ENCODE peak calls at places on chromosomes 13 and 19, in six cellular contexts. T is transverse colon, W is sigmoid colon, L is A549, N is tibial nerve, A is HepG2. J is an unnamed sample.

GRCh38 chr19:28067882-28068281 is 1145.1 kb downstream of the UQCRFS1 start:
- DNase-seq in N (no peak), W (no peak), A (no peak), L (no peak), T (no peak), J (no peak)

GRCh38 chr19:32373614-32374295 is 28.3 kb downstream of the ZNF507 start:
- DNase-seq in A (peak), T (peak), L (peak), N (no peak), W (no peak), J (no peak)

GRCh38 chr19:38401148-38401547 is 1.7 kb upstream of the FAM98C start:
- DNase-seq in A (peak), T (no peak), W (no peak), N (no peak), L (peak), J (no peak)

GRCh38 chr19:46404039-46404883 is 9.1 kb downstream of the CCDC8 start:
- DNase-seq in L (peak), N (no peak), A (peak), W (peak), T (peak), J (no peak)

GRCh38 chr19:2983351-2984195 is 6.2 kb downstream of the TLE6 start:
- DNase-seq in A (no peak), L (no peak), W (peak), T (peak), N (peak), J (no peak)

GRCh38 chr19:12202250-12202649 is 39.4 kb downstream of the ZNF136 start:
- DNase-seq in T (peak), L (no peak), N (no peak), W (no peak), A (peak), J (no peak)

GRCh38 chr13:43787998-43788397 is 1.2 kb upstream of the ENOX1 start:
- DNase-seq in A (no peak), W (no peak), L (peak), N (no peak), T (no peak), J (no peak)

GRCh38 chr19:19403373-19403901 is 2.0 kb upstream of the GATAD2A start:
- DNase-seq in W (no peak), A (no peak), L (no peak), T (no peak), N (no peak), J (no peak)

GRCh38 chr19:36258028-36258875 is 43.3 kb downstream of the ZNF146 start:
- DNase-seq in A (no peak), N (no peak), T (no peak), W (no peak), L (no peak), J (no peak)

GRCh38 chr19:9323557-9323918 is 441 bp upstream of the ZNF559 start:
- DNase-seq in T (peak), L (peak), W (peak), A (peak), N (peak), J (peak)

GRCh38 chr19:5338661-5339469 is 1.7 kb downstream of the PTPRS start:
- DNase-seq in N (no peak), W (no peak), A (no peak), T (no peak), L (no peak), J (no peak)

GRCh38 chr13:76845865-76846264 is 40.3 kb downstream of the KCTD12 start:
- DNase-seq in T (no peak), N (no peak), A (no peak), L (no peak), W (no peak), J (no peak)

GRCh38 chr19:33236696-33237390 is 11.2 kb upstream of the SLC7A10 start:
- DNase-seq in T (no peak), W (no peak), N (no peak), A (no peak), L (no peak), J (no peak)

GRCh38 chr19:49469828-49470614 is 4.0 kb upstream of the FLT3LG start:
- DNase-seq in A (no peak), T (peak), L (peak), W (no peak), N (no peak), J (no peak)

GRCh38 chr13:100836696-100837095 is 162.1 kb upstream of the TMTC4 start:
- DNase-seq in T (no peak), W (no peak), N (no peak), A (no peak), L (no peak), J (no peak)

GRCh38 chr19:4976412-4977298 is 7.7 kb downstream of the KDM4B start:
- DNase-seq in W (peak), L (peak), A (peak), T (peak), N (peak), J (peak)

GRCh38 chr19:30064021-30064699 is 122.1 kb downstream of the URI1 start:
- DNase-seq in T (peak), L (no peak), W (peak), N (no peak), A (no peak), J (no peak)

GRCh38 chr19:28710278-28710677 is 502.7 kb downstream of the UQCRFS1 start:
- DNase-seq in W (no peak), T (no peak), L (peak), A (peak), N (no peak), J (no peak)

GRCh38 chr19:42531313-42531712 is 3.0 kb upstream of the CEACAM1 start:
- DNase-seq in L (no peak), W (peak), N (no peak), A (no peak), T (no peak), J (no peak)

GRCh38 chr19:1471514-1472107 is 7.4 kb downstream of the C19orf25 start:
- DNase-seq in N (no peak), W (no peak), T (no peak), A (no peak), L (no peak), J (no peak)

GRCh38 chr13:74651121-74651520 is 516.9 kb upstream of the KLF12 start:
- DNase-seq in A (no peak), T (no peak), L (no peak), N (no peak), W (no peak), J (no peak)

GRCh38 chr13:33764716-33765115 is 53.2 kb upstream of the RFC3 start:
- DNase-seq in W (no peak), A (no peak), L (no peak), N (no peak), T (peak), J (no peak)

GRCh38 chr19:50026550-50026906 is 723 bp downstream of the ZNF473 start:
- DNase-seq in T (no peak), W (no peak), A (no peak), L (no peak), N (no peak), J (no peak)

GRCh38 chr19:347946-348861 is 3.6 kb upstream of the MIER2 start:
- DNase-seq in A (peak), W (peak), T (no peak), L (no peak), N (no peak), J (no peak)

GRCh38 chr19:1748115-1748702 is 5.1 kb upstream of the ONECUT3 start:
- DNase-seq in T (peak), N (no peak), W (no peak), A (no peak), L (peak), J (no peak)

GRCh38 chr13:114059946-114060860 is 72.2 kb downstream of the RASA3 start:
- DNase-seq in T (no peak), L (no peak), A (no peak), W (no peak), N (no peak), J (peak)

GRCh38 chr19:13033819-13034611 is 38.7 kb downstream of the NFIX start:
- DNase-seq in A (peak), W (peak), T (peak), N (no peak), L (peak), J (no peak)

GRCh38 chr19:4582980-4583842 is 23.7 kb upstream of the SEMA6B start:
- DNase-seq in L (no peak), A (peak), W (no peak), N (no peak), T (no peak), J (no peak)

GRCh38 chr19:48501446-48501960 is 10.1 kb downstream of the LMTK3 start:
- DNase-seq in L (no peak), W (no peak), A (peak), N (no peak), T (peak), J (no peak)

GRCh38 chr19:3683405-3683865 is 16.8 kb downstream of the PIP5K1C start:
- DNase-seq in N (no peak), T (no peak), A (no peak), L (no peak), W (no peak), J (no peak)

GRCh38 chr19:58181902-58182576 is 822 bp upstream of the ZNF274 start:
- DNase-seq in N (no peak), W (no peak), A (peak), L (peak), T (peak), J (no peak)

GRCh38 chr19:13381827-13382632 is 124.2 kb downstream of the CACNA1A start:
- DNase-seq in L (no peak), N (no peak), A (no peak), W (no peak), T (no peak), J (no peak)

GRCh38 chr13:99072941-99073340 is 95.1 kb upstream of the DOCK9 start:
- DNase-seq in A (no peak), T (no peak), N (no peak), W (no peak), L (no peak), J (no peak)

DNA sequence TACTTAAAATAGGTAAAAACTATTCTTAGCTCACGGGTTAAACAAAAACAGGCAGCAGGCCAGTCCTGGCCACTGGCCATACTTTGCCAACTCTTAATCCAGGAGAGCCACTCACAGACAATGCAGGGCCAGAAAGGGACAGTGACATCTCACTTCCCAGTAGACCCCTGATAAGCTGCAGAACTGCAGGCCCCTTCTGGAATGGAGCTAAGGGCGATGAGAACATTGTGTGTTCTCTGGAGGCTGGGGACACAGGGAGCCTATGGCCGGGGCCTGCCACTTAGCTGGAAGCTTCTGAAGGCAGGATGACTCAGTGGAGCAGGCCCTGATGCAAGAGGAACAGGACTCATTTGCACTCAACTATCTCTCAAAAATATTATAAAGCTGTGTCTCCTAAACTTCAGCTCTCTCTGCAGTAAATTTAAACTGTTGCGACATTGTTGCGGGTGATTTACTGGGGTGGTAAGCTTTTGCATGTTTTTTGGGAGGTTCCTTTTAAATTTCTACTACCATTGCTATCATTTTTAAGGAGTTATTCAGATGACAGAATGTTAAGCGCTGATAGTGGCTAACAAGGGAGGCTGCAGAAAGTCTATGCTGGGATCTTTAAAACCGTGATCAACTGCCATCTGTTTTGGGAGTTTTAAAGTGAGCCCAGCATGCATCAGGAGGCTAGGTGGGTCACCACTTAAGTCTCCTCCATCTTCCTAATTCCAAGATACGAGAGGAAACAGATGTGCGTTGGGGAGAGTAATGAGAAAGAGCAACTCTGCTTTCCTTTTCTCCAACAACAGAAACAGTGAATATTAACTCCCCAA is 33.2 kb upstream of the KATNAL1 start:
- DNase-seq in T (peak), L (no peak), N (no peak), W (peak), A (no peak), J (no peak)
- TF ChIP-seq EP300 in T (no peak), L (no peak), N (no peak), W (no peak), A (no peak), J (no peak)

GRCh38 chr13:27599845-27600553 is 20.3 kb downstream of the LNX2 start:
- DNase-seq in A (peak), L (peak), T (no peak), W (no peak), N (no peak), J (no peak)
- TF ChIP-seq POLR2A in A (no peak), L (no peak), T (no peak), W (no peak), N (no peak), J (no peak)

GRCh38 chr13:96218475-96218874 is 128.6 kb downstream of the HS6ST3 start:
- DNase-seq in T (no peak), L (no peak), W (no peak), N (no peak), A (no peak), J (no peak)
- TF ChIP-seq EP300 in T (no peak), L (no peak), W (no peak), N (no peak), A (no peak), J (no peak)

DNA sequence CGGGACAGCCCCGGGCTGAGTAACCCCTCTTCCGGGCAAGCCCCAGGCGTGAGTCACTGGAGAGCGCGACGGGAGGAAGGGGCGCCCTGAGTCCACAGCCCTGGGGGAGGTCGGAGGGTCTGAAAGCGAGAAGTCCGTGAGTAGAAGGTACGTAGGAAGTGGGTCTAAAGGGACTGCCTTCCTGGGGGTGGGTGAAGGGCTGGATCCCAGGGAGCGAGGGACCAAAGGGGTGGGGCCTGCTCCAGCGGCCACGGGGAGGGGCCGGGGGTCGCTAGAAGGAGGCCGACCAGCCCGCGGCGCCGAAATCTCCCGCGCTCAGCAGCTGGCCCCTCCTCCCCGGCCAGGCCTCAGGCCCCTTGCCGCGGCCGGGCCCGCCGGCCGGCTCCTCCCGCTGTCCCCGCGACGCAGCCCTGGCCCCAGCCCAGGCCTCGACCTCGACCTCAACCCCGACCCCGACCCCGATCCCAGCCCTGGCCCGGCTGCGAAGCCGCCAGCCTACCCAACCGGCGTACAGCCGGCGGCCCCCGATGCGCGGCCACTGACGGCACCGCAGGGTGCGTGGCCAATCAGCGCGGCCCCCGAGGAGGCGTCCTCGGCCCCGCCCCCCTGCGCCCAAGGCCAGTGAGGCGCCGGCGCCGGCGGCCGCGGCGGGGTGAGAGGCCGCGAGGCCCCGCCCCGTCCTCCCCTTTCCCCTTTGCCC is 22.5 kb downstream of the IPO5 start:
- DNase-seq in T (peak), W (peak), A (peak), N (peak), L (peak), J (peak)
- TF ChIP-seq POLR2A in T (peak), W (no peak), A (peak), N (peak), L (peak), J (peak)

DNA sequence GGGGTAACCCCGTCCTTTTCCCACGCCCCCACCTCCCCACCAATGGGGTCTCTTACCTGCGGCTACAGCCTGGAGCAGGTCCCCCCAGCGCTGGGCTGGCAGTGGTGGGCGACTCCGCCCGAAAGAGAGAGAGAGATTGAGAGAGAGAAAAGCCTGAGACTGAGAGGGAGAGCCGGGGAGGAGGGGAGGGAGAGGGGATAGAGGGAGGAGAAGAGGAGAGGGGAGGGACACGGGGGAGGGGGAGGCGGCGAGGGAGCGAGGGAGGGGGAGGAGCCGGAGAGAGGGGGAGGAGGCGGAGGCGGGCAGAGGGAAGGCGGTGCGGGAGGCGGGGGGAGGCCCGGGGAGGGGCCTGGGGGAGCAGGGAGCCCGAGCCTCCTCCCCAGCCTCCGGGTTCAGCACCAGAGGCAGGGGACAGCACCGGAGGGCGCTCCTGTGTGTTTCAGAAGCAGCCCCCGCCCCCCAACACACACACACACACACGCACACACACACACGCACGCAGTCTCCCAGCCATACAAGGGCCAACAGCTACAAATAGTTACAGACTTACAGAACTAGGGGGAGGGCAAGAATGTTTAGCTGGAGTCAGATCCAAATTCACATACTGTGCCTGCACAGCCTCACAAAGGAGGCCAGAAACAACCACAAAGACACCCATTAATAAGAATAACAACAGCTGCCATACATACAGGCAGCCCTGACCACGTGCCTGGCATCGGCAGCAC is at the start of gene SLC8A2:
- DNase-seq in T (peak), A (peak), L (peak), W (peak), N (no peak), J (no peak)
- TF ChIP-seq EP300 in T (no peak), A (no peak), L (no peak), W (no peak), N (no peak), J (no peak)

GRCh38 chr13:80338781-80339577 is 1.9 kb downstream of the SPRY2 start:
- DNase-seq in L (peak), A (peak), N (peak), T (peak), W (peak), J (peak)
- TF ChIP-seq POLR2A in L (no peak), A (no peak), N (peak), T (no peak), W (no peak), J (no peak)

DNA sequence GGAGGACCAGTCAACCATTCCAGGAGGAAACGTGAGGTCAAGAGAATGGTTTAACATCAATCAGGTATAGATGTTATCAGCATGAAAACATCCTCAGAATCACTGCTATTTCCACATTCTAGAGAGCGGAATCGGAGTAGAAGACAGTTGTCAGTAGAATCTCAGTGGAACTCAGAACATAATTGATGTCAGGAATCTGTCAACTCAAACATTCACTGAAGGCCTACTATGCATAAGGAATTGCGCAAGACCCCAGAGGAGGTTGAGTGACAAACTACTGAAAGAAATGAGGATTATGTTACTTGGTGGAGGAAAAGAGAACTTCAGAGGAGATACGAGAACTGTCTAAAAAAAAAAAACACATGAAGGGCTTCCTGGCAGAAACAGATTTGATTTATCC is 97.8 kb downstream of the LHFPL6 start:
- DNase-seq in W (no peak), L (no peak), T (no peak), A (no peak), N (no peak), J (no peak)
- TF ChIP-seq EP300 in W (no peak), L (no peak), T (no peak), A (no peak), N (no peak), J (no peak)

DNA sequence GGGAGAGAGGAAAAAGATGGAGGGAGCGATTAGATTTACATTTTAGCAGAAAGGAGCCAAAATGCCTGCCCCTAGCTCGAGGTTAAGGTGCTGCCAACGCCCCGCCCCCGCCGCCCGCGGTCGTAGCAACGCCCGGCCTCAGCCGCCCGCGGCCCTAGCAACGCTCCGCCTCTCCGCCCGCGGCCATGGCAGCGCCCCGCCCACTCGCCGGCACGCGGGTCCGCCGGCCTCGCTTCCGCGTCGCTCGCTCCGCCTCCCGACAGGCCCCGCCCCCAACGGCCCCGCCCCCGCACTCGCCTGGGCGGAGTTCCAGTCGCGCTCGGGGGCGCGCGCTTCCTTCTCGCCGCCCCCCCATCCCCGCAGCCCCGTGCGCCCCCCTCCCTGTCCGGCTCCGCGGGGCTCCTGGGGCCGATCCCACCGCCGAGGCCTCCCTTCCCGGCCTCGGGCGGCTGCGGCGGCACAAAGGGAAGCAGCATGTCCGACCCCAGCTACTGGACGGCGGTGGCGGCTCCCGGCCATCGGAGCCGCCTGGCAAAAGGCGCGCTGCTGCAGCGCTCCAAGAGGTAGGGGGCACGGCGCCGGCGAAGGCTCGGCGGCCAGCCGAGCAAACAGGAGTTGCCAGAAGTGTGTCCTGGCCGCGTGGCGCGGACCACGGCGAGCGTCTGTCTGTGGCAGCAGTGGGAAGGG is 20.3 kb downstream of the MAST3 start:
- DNase-seq in L (peak), W (peak), N (peak), T (peak), A (peak), J (peak)
- TF ChIP-seq POLR2A in L (no peak), W (no peak), N (no peak), T (no peak), A (peak), J (no peak)

J was measured in suprapubic skin.